ENCODE peak calls at places on chromosomes 16 and 17, in ten cellular contexts. C, P, B, A, U, G, J, N, T and Q are unnamed samples.

GRCh38 chr16:11180489-11180888 is 75.5 kb downstream of the SOCS1 start:
- DNase-seq in G (peak; percentile 71), N (no peak), B (no peak), U (peak; percentile 32), T (no peak), A (no peak), J (no peak), P (no peak), C (no peak), Q (no peak)

GRCh38 chr16:48452991-48453760 is 68.0 kb upstream of the SIAH1 start:
- DNase-seq in B (peak; percentile 50), U (no peak), N (no peak), P (no peak), A (no peak), G (no peak), J (no peak), C (no peak), T (no peak), Q (no peak)

GRCh38 chr17:58357312-58358297 is 5.6 kb upstream of the SUPT4H1 start:
- DNase-seq in P (no peak), N (no peak), G (peak; percentile 13), U (no peak), T (no peak), J (no peak), C (no peak), B (no peak), A (no peak), Q (no peak)

GRCh38 chr17:11986939-11987329 is 10.3 kb downstream of the ZNF18 start:
- DNase-seq in N (no peak), C (peak; percentile 13), P (peak; percentile 57), A (no peak), U (peak; percentile 63), T (peak; percentile 75), B (no peak), G (no peak), J (peak; percentile 41), Q (no peak)

GRCh38 chr17:40915199-40915661 is 22.2 kb downstream of the KRT23 start:
- DNase-seq in C (peak; percentile 87), A (no peak), T (peak; percentile 96), G (peak; percentile 59), U (peak; percentile 97), P (peak; percentile 80), N (no peak), B (no peak), J (no peak), Q (no peak)

GRCh38 chr17:75485688-75486087 is 29.3 kb downstream of the TMEM94 start:
- DNase-seq in G (no peak), P (no peak), U (no peak), B (peak; percentile 22), N (no peak), C (no peak), T (no peak), A (no peak), J (no peak), Q (no peak)

GRCh38 chr16:53061701-53062159 is 6.9 kb downstream of the CHD9 start:
- DNase-seq in A (no peak), B (no peak), T (no peak), U (no peak), C (no peak), J (no peak), G (peak; percentile 67), P (no peak), N (no peak), Q (no peak)

GRCh38 chr17:41777579-41778188 is 8.8 kb downstream of the JUP start:
- DNase-seq in P (peak; percentile 97), J (peak; percentile 74), U (peak; percentile 47), T (peak; percentile 95), G (no peak), C (peak; percentile 90), N (peak; percentile 66), B (peak; percentile 87), A (no peak), Q (no peak)

GRCh38 chr17:5513610-5514009 is 27.2 kb downstream of the MIS12 start:
- DNase-seq in U (no peak), N (no peak), C (no peak), T (no peak), G (no peak), B (no peak), A (no peak), P (no peak), J (no peak), Q (no peak)

GRCh38 chr16:53817812-53818211 is 113.9 kb downstream of the FTO start:
- DNase-seq in A (no peak), T (peak; percentile 72), P (peak; percentile 39), B (no peak), U (no peak), G (no peak), J (peak; percentile 19), N (no peak), C (no peak), Q (no peak)

GRCh38 chr16:30997887-30998711 is 12.3 kb downstream of the STX1B start:
- DNase-seq in G (no peak), A (no peak), P (peak; percentile 69), T (peak; percentile 84), C (peak; percentile 55), N (no peak), J (no peak), U (peak; percentile 90), B (no peak), Q (no peak)

GRCh38 chr17:83190601-83191387 is 111.4 kb downstream of the METRNL start:
- DNase-seq in A (no peak), P (no peak), J (no peak), U (no peak), N (peak; percentile 6), C (no peak), T (no peak), G (no peak), B (no peak), Q (no peak)

DNA sequence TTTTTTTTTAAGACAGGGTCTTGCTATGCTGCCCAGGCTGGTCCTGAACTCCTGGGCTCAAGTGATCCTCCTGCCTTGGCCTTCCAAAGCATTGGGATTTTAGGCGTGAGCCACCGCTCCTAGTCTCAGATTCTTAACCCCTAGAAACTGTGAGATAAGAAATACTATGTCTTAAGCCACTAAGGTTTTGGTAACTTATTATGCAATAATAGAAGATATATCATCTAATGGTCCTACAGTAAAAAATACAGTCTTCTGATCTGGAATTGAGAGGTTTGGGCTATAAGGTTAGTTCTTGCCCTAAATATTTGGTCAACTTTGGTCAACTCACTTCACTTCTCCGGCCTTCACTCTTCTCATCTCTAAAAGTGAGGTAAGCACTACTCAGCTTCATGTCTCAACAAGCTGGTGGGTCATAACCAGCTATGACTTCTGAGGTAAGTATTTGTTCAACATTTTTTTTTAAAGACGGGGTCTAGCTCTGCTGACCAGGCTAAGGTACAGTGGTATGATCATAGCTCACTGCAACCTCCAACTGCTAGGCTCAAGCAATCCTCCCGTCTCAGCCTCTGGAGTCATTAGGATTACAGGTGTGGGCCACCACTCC is 14.7 kb downstream of the RAD51D start:
- DNase-seq in P (no peak), N (no peak), A (no peak), G (no peak), C (no peak), T (no peak), B (no peak), U (peak; percentile 56), J (no peak), Q (no peak)
- TF ChIP-seq CTCF in P (no peak), N (no peak), A (no peak), G (no peak), C (no peak), T (no peak), B (no peak), U (no peak), J (no peak), Q (no peak)

GRCh38 chr16:19410435-19411153 is 7.1 kb upstream of the TMC5 start:
- DNase-seq in A (no peak), J (peak; percentile 76), G (peak; percentile 44), P (peak; percentile 5), U (no peak), T (no peak), C (no peak), N (no peak), B (peak; percentile 9), Q (peak; percentile 45)
- TF ChIP-seq CTCF in A (no peak), J (peak; percentile 17), G (peak; percentile 2), P (peak; percentile 44), U (no peak), T (no peak), C (no peak), N (no peak), B (no peak), Q (peak; percentile 50)

GRCh38 chr16:78122774-78123315 is 23.4 kb downstream of the WWOX start:
- DNase-seq in U (peak; percentile 59), T (peak; percentile 70), N (peak; percentile 14), A (no peak), G (peak; percentile 56), B (no peak), P (peak; percentile 69), J (peak; percentile 56), C (peak; percentile 15), Q (no peak)
- TF ChIP-seq CTCF in U (peak; percentile 23), T (no peak), N (no peak), A (peak; percentile 89), G (peak; percentile 34), B (peak; percentile 55), P (peak; percentile 42), J (peak; percentile 67), C (peak; percentile 46), Q (peak; percentile 79)

GRCh38 chr17:81920612-81921530 is 2.9 kb upstream of the SIRT7 start:
- DNase-seq in C (no peak), N (no peak), U (no peak), B (no peak), P (no peak), T (no peak), A (no peak), G (no peak), J (no peak), Q (no peak)

GRCh38 chr17:81914103-81914850 is 3.1 kb upstream of the PCYT2 start:
- DNase-seq in N (no peak), U (no peak), G (no peak), B (no peak), J (no peak), A (no peak), T (no peak), C (no peak), P (no peak), Q (no peak)

GRCh38 chr17:81918762-81919545 is 978 bp upstream of the SIRT7 start:
- DNase-seq in B (no peak), N (no peak), G (no peak), A (no peak), C (no peak), P (no peak), U (peak; percentile 51), T (no peak), J (no peak), Q (no peak)

GRCh38 chr17:81915331-81915730 is 2.6 kb downstream of the SIRT7 start:
- DNase-seq in P (no peak), N (no peak), G (no peak), B (no peak), J (no peak), A (no peak), U (no peak), T (no peak), C (no peak), Q (no peak)

DNA sequence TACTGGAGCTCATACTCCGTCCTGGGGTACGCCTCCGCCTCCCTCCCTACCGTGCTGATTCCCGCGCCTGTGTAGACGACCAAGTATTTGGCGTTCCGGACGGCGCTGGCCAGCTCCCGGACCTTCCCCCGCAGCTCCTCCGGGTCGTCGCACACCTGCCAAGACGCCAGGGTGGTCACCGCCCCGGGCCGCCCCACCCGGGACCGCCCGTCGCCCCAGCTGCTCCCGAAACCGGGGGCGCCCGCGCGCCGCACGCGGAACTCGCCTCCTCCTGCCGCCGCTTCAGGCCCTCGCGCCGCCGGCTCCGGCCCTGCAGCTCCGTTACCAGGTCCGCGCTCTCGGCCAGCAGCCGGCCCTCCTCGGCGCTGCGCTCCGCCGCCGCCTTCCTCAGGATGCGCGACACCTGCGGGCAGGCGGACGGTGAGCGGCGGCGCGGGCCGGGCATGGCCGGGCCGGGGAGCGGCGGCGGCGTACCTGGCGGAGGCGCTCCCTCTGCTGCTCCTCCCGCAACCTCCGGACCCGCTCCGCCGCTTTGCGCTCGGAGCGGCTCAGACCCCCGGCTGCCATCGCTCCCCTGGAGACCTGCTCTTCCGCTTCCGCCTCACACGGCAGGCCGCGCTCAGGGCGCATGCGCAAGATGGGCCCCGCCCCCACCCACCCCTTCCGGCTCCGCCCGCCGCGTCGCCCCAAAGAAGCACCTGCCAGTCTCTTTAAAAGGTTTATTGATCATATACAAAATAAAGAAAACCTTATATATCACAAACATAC is at the start of gene SIRT7:
- DNase-seq in N (peak; percentile 85), B (peak; percentile 84), G (peak; percentile 99), T (peak; percentile 69), U (peak; percentile 76), C (no peak), A (peak; percentile 83), P (peak; percentile 70), J (peak; percentile 100), Q (peak; percentile 65)
- TF ChIP-seq CTCF in N (no peak), B (no peak), G (no peak), T (no peak), U (no peak), C (no peak), A (no peak), P (no peak), J (no peak), Q (no peak)